ENCODE peak calls at places on chromosomes 6 and 20, in four cellular contexts. M is mesendoderm, C is IMR-90, P is H1. A is an unnamed sample.

GRCh38 chr20:15917333-15917732 is 655.9 kb downstream of the KIF16B start:
- DNase-seq in M (no peak), C (no peak), P (no peak), A (no peak)

GRCh38 chr6:87282743-87283142 is 39.6 kb upstream of the SMIM8 start:
- DNase-seq in M (no peak), C (no peak), P (no peak), A (no peak)

GRCh38 chr6:18154507-18155272 is at the start of gene TPMT:
- DNase-seq in M (no peak), C (no peak), P (peak), A (no peak)

GRCh38 chr6:26286168-26286854 is 78.7 kb upstream of the BTN3A2 start:
- DNase-seq in M (peak), C (peak), P (peak), A (peak)

GRCh38 chr6:121848523-121849255 is 413.2 kb downstream of the GJA1 start:
- DNase-seq in M (no peak), C (peak), P (no peak), A (no peak)

GRCh38 chr6:152993847-152994246 is 8.7 kb downstream of the MTRF1L start:
- DNase-seq in M (no peak), C (no peak), P (no peak), A (no peak)

GRCh38 chr6:75418233-75418632 is 75.4 kb downstream of the FILIP1 start:
- DNase-seq in M (no peak), C (no peak), P (no peak), A (no peak)

GRCh38 chr20:59751075-59751711 is 146.9 kb downstream of the PHACTR3 start:
- DNase-seq in M (peak), C (peak), P (peak), A (peak)

GRCh38 chr6:87068804-87069203 is 26.1 kb downstream of the CGA start:
- DNase-seq in M (no peak), C (no peak), P (no peak), A (no peak)

GRCh38 chr20:62039738-62040137 is 25.9 kb downstream of the TAF4 start:
- DNase-seq in M (no peak), C (no peak), P (no peak), A (no peak)

GRCh38 chr6:133977983-133978895 is 25.2 kb downstream of the TBPL1 start:
- DNase-seq in M (no peak), C (peak), P (no peak), A (no peak)

GRCh38 chr20:1885940-1886693 is 9.1 kb upstream of the SIRPA start:
- DNase-seq in M (no peak), C (no peak), P (no peak), A (no peak)

GRCh38 chr6:20211037-20211940 is 980 bp downstream of the MBOAT1 start:
- DNase-seq in M (peak), C (peak), P (no peak), A (peak)
- H3K4me2 ChIP-seq in M (peak), C (peak), P (peak), A (peak)

GRCh38 chr20:17650816-17651760 is 31.0 kb downstream of the RRBP1 start:
- DNase-seq in M (no peak), C (peak), P (no peak), A (no peak)

GRCh38 chr20:17650301-17650761 is 31.7 kb downstream of the RRBP1 start:
- DNase-seq in M (no peak), C (no peak), P (no peak), A (no peak)

GRCh38 chr20:17651761-17652388 is 30.2 kb downstream of the RRBP1 start:
- DNase-seq in M (no peak), C (no peak), P (no peak), A (no peak)

GRCh38 chr20:17653835-17654648 is 28.0 kb downstream of the RRBP1 start:
- DNase-seq in M (no peak), C (no peak), P (no peak), A (no peak)

GRCh38 chr20:17652411-17652810 is 29.6 kb downstream of the RRBP1 start:
- DNase-seq in M (no peak), C (no peak), P (no peak), A (no peak)
- H3K56ac ChIP-seq in M (no peak), C (no peak), P (no peak), A (no peak)

GRCh38 chr6:106425382-106425781 is 64.9 kb downstream of the CRYBG1 start:
- DNase-seq in M (no peak), C (no peak), P (no peak), A (no peak)

GRCh38 chr6:106421491-106421890 is 61.0 kb downstream of the CRYBG1 start:
- DNase-seq in M (no peak), C (peak), P (no peak), A (no peak)

GRCh38 chr6:106426258-106426657 is 65.7 kb downstream of the CRYBG1 start:
- DNase-seq in M (no peak), C (no peak), P (no peak), A (no peak)

GRCh38 chr6:106419900-106420299 is 59.4 kb downstream of the CRYBG1 start:
- DNase-seq in M (no peak), C (no peak), P (no peak), A (no peak)

DNA sequence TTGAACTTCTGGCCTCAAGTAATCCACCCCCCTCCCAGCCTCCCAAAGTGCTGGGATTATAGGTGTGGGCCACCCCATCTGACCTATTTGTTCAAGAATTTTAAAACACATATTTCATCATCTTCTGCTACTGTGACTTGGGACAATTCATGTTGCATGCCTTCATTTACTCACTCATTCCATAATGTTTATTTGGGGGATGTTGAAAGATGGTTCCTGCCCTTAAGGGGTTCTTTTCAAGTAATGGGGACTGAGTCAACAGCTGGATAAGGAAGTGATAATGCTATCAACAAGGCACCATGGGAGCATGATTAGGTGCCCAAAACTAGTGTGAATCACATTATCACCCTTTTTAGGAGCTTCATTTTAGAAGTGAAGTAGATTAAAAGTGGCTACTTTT is 62.0 kb downstream of the CRYBG1 start:
- DNase-seq in M (no peak), C (no peak), P (no peak), A (no peak)
- H3K4me2 ChIP-seq in M (no peak), C (no peak), P (no peak), A (no peak)

DNA sequence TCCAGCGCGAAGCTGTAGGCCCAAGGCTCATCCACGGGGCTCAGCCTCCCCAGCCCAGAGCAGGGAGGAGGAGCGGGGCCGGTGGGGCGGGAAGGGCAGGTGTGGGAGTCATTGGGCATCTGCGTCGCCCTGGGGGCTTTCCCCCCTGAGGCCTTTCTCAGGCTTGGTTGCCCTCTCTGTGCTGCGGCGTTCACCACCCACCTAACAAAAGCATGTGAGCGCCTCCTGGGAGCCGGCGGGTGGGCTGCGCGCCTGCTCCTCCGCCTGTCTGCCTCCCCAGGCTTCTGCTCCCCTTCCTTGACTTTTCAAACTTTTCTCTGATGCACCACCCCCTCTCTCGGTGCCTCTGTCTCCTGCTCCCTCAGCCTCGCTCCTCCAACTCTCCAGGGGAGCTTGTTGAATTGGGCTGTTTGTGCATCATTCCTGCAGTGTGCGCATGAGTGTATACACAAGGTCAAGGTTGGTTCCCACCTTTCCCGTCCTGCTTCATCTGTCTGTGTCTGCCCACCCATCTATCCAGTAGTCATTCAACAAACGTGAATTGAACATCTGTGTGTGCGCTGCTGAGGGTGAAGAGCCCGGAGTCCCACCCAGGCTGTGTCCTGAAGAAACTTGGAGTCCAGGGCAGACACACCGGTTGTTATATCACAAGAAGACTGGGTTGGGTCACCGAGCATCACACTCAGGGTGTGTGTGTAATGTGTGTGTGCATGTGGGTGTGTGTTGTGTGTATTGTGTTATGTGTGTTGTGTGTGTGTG is 82.4 kb upstream of the NNAT start:
- DNase-seq in M (no peak), C (no peak), P (no peak), A (no peak)
- H3K56ac ChIP-seq in M (no peak), C (no peak), P (no peak), A (no peak)